ENCODE peak calls at places on chromosomes 4 and X, in six cellular contexts. S is cardiac muscle cell; C is transverse colon; G is iPS DF 6.9; B is hepatocyte; X is naive thymus-derived CD4-positive, alpha-beta T cell. O is an unnamed sample.

GRCh38 chr4:153076861-153077260 is 127.4 kb upstream of the TRIM2 start:
- DNase-seq in S (no peak), C (no peak), G (no peak), B (no peak), X (no peak), O (no peak)

GRCh38 chr4:26864904-26865303 is 4.3 kb downstream of the STIM2 start:
- DNase-seq in S (no peak), C (no peak), G (no peak), B (no peak), X (no peak), O (no peak)

GRCh38 chrX:39787999-39788398 is 309.8 kb downstream of the BCOR start:
- DNase-seq in S (no peak), C (no peak), G (no peak), B (no peak), X (no peak), O (no peak)

GRCh38 chr4:82519776-82520175 is 42.0 kb downstream of the TMEM150C start:
- DNase-seq in S (no peak), C (no peak), G (no peak), B (no peak), X (no peak), O (no peak)

GRCh38 chr4:14743601-14744000 is 258.7 kb upstream of the CPEB2 start:
- DNase-seq in S (no peak), C (no peak), G (no peak), B (no peak), X (no peak), O (no peak)

GRCh38 chrX:133838761-133839676 is 146.4 kb downstream of the GPC3 start:
- DNase-seq in S (peak; percentile 76), C (peak; percentile 17), G (peak; percentile 7), B (peak; percentile 56), X (peak; percentile 20), O (peak; percentile 72)

GRCh38 chr4:187085339-187085738 is 361.7 kb upstream of the FAT1 start:
- DNase-seq in S (no peak), C (no peak), G (no peak), B (no peak), X (no peak), O (no peak)

GRCh38 chr4:138222041-138222440 is 20.1 kb downstream of the SLC7A11 start:
- DNase-seq in S (no peak), C (no peak), G (no peak), B (peak; percentile 17), X (no peak), O (no peak)

GRCh38 chrX:103549920-103550319 is 30.6 kb upstream of the RAB40A start:
- DNase-seq in S (no peak), C (no peak), G (no peak), B (no peak), X (no peak), O (no peak)

GRCh38 chr4:120838784-120839183 is 83.7 kb downstream of the PRDM5 start:
- DNase-seq in S (no peak), C (no peak), G (no peak), B (no peak), X (no peak), O (no peak)

GRCh38 chr4:646460-646859 is 21.1 kb downstream of the PDE6B start:
- DNase-seq in S (no peak), C (no peak), G (no peak), B (no peak), X (no peak), O (no peak)

GRCh38 chr4:144645102-144645469 is 870 bp upstream of the HHIP start:
- DNase-seq in S (no peak), C (no peak), G (no peak), B (peak; percentile 14), X (no peak), O (no peak)

GRCh38 chr4:84985952-84986351 is 19.5 kb upstream of the WDFY3 start:
- DNase-seq in S (no peak), C (no peak), G (no peak), B (no peak), X (no peak), O (no peak)

GRCh38 chr4:6281436-6282144 is 11.9 kb downstream of the WFS1 start:
- DNase-seq in S (no peak), C (peak; percentile 20), G (no peak), B (no peak), X (no peak), O (no peak)

GRCh38 chrX:107447642-107448041 is 1.8 kb upstream of the FRMPD3 start:
- DNase-seq in S (no peak), C (no peak), G (no peak), B (no peak), X (no peak), O (no peak)

GRCh38 chr4:186688150-186688943 is 35.3 kb downstream of the FAT1 start:
- DNase-seq in S (no peak), C (no peak), G (peak; percentile 75), B (no peak), X (no peak), O (peak; percentile 39)

GRCh38 chr4:165331316-165331715 is 3.8 kb downstream of the MSMO1 start:
- DNase-seq in S (no peak), C (no peak), G (no peak), B (no peak), X (no peak), O (no peak)

GRCh38 chr4:161604516-161605300 is 559.1 kb downstream of the FSTL5 start:
- DNase-seq in S (no peak), C (no peak), G (no peak), B (no peak), X (no peak), O (no peak)

GRCh38 chrX:9829308-9830267 is 43.4 kb downstream of the SHROOM2 start:
- DNase-seq in S (no peak), C (no peak), G (no peak), B (peak; percentile 33), X (peak; percentile 21), O (no peak)

GRCh38 chrX:100625985-100626491 is 10.6 kb downstream of the TSPAN6 start:
- DNase-seq in S (no peak), C (no peak), G (no peak), B (no peak), X (no peak), O (no peak)

GRCh38 chr4:168480991-168481588 is 798 bp upstream of the DDX60L start:
- DNase-seq in S (no peak), C (peak; percentile 19), G (no peak), B (peak; percentile 32), X (peak; percentile 22), O (no peak)

GRCh38 chr4:10120943-10121567 is 4.5 kb upstream of the WDR1 start:
- DNase-seq in S (no peak), C (no peak), G (no peak), B (peak; percentile 58), X (no peak), O (no peak)

GRCh38 chrX:75086731-75087195 is 69.3 kb downstream of the ABCB7 start:
- DNase-seq in S (no peak), C (no peak), G (no peak), B (peak; percentile 6), X (no peak), O (no peak)

GRCh38 chr4:140052050-140052449 is 101.9 kb downstream of the MAML3 start:
- DNase-seq in S (no peak), C (peak; percentile 50), G (no peak), B (peak; percentile 52), X (no peak), O (no peak)

GRCh38 chr4:33061727-33062126 is 2341.6 kb downstream of the PCDH7 start:
- DNase-seq in S (peak; percentile 26), C (no peak), G (no peak), B (no peak), X (no peak), O (no peak)

GRCh38 chr4:3130826-3131225 is 56.3 kb downstream of the HTT start:
- DNase-seq in S (no peak), C (no peak), G (no peak), B (no peak), X (no peak), O (no peak)
- H3K36me3 ChIP-seq in S (peaks cover 49% of the 10 kb centered on the region), C (peaks cover 64% of the 10 kb centered on the region), G (peaks cover 31% of the 10 kb centered on the region), B (no peaks in the 10 kb centered on the region), X (peaks cover 92% of the 10 kb centered on the region), O (peaks cover 52% of the 10 kb centered on the region)

GRCh38 chr4:122313001-122313400 is 65.8 kb upstream of the ADAD1 start:
- DNase-seq in S (no peak), C (no peak), G (no peak), B (no peak), X (no peak), O (no peak)
- H3K36me3 ChIP-seq in S (peaks cover 52% of the 10 kb centered on the region), C (peaks cover 15% of the 10 kb centered on the region), G (no peaks in the 10 kb centered on the region), B (no peaks in the 10 kb centered on the region), X (peaks cover 43% of the 10 kb centered on the region), O (peaks cover 2% of the 10 kb centered on the region)

GRCh38 chr4:2830632-2831610 is 12.7 kb upstream of the ADD1 start:
- DNase-seq in S (no peak), C (peak; percentile 6), G (no peak), B (no peak), X (peak; percentile 20), O (no peak)

GRCh38 chr4:2832309-2832980 is 11.2 kb upstream of the ADD1 start:
- DNase-seq in S (no peak), C (peak; percentile 15), G (no peak), B (no peak), X (peak; percentile 13), O (peak; percentile 39)

GRCh38 chr4:2829933-2830451 is 13.7 kb upstream of the ADD1 start:
- DNase-seq in S (no peak), C (no peak), G (no peak), B (no peak), X (no peak), O (peak; percentile 39)

GRCh38 chr4:2832981-2833670 is 10.5 kb upstream of the ADD1 start:
- DNase-seq in S (no peak), C (peak; percentile 5), G (no peak), B (no peak), X (no peak), O (peak; percentile 43)

DNA sequence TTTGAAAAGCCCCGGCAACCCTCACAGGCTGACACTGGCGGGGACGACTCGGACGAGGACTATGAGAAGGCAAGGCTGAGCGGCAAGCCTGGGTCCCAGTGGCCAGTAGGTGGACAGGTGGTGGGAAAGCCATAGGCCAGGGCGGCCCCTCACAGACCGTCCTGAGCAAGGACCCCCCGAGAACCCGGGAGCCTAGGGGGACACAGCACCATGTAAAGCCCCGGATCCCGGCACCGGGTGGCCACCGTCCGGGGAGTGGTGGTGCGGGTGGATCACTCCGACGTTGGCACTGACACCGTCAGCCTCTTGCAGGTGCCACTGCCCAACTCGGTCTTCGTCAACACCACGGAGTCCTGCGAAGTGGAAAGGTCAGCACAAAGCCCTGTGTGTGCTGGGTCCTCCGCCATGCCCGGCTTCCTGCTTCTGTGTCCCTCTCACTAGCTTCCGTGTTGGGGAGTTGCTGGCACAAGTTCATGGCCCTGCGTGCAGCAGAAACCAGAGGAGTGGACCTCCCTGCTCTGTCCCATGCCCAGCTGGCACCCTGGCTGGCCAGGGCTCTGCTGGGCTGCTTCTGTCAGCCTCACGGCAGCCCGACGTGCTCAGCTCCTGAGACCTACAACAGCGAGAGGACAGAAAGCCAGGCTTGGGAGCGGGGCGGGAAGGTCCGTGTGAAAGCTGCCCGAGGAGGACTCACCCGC is 11.9 kb upstream of the ADD1 start:
- DNase-seq in S (no peak), C (peak; percentile 7), G (no peak), B (no peak), X (peak; percentile 20), O (peak; percentile 46)
- H3K36me3 ChIP-seq in S (no peaks in the 10 kb centered on the region), C (no peaks in the 10 kb centered on the region), G (peaks cover 64% of the 10 kb centered on the region), B (no peaks in the 10 kb centered on the region), X (peaks cover 71% of the 10 kb centered on the region), O (peaks cover 21% of the 10 kb centered on the region)

DNA sequence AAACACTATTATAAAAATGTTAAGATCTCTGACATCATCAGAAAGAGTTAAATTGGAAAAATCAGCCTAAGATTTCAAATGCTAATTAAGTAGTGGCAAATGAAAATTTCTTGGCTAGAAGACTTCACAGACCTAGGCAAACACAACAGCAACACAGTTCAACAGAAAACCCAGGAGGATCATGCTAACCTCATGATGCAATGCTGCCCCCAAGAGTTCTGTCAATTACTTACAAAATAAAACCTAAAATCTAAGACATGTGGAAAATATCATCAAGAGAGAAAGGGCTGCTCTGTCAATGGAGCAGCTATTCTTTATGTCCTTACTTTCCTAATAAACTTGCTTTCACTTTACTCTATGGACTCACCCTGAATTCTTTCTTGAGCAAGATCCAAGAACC is 21.0 kb downstream of the S100G start:
- DNase-seq in S (peak; percentile 48), C (no peak), G (no peak), B (peak; percentile 74), X (no peak), O (peak; percentile 82)
- H3K36me3 ChIP-seq in S (peaks cover 24% of the 10 kb centered on the region), C (no peaks in the 10 kb centered on the region), G (no peaks in the 10 kb centered on the region), B (peaks cover 5% of the 10 kb centered on the region), X (no peaks in the 10 kb centered on the region), O (peaks cover 11% of the 10 kb centered on the region)